ENCODE peak calls at places on chromosomes 12 and 14, in seven cellular contexts. A is upper lobe of right lung, M is uterus, I is tibial nerve, S is ovary, X is AG04449, F is LNCaP clone FGC. V is an unnamed sample.

GRCh38 chr14:106414464-106414863 is 888.1 kb downstream of the TMEM121 start:
- DNase-seq in A (no peak), M (no peak), I (no peak), S (no peak), X (no peak), F (no peak), V (no peak)

GRCh38 chr14:104292084-104292970 is 153.9 kb downstream of the KIF26A start:
- DNase-seq in A (peak), M (no peak), I (no peak), S (peak), X (no peak), F (no peak), V (peak)

GRCh38 chr12:97805086-97805485 is 342.5 kb downstream of the RMST start:
- DNase-seq in A (no peak), M (no peak), I (no peak), S (no peak), X (no peak), F (no peak), V (no peak)

GRCh38 chr14:38238881-38239280 is 17.0 kb downstream of the CLEC14A start:
- DNase-seq in A (no peak), M (no peak), I (no peak), S (no peak), X (no peak), F (no peak), V (no peak)

GRCh38 chr12:104710940-104711725 is 247.0 kb downstream of the SLC41A2 start:
- DNase-seq in A (no peak), M (no peak), I (peak), S (no peak), X (peak), F (no peak), V (no peak)

GRCh38 chr12:23262670-23263069 is 637.7 kb downstream of the ETNK1 start:
- DNase-seq in A (no peak), M (no peak), I (no peak), S (no peak), X (no peak), F (no peak), V (no peak)

GRCh38 chr14:41607966-41608663 is 1.4 kb downstream of the LRFN5 start:
- DNase-seq in A (no peak), M (no peak), I (no peak), S (no peak), X (no peak), F (no peak), V (no peak)

GRCh38 chr12:124538194-124539082 is 29.0 kb downstream of the NCOR2 start:
- DNase-seq in A (no peak), M (no peak), I (no peak), S (no peak), X (no peak), F (no peak), V (no peak)

GRCh38 chr14:57495409-57495808 is 1.8 kb upstream of the CCDC198 start:
- DNase-seq in A (no peak), M (no peak), I (no peak), S (no peak), X (no peak), F (no peak), V (no peak)

GRCh38 chr12:31568498-31568897 is 22.4 kb downstream of the DENND5B start:
- DNase-seq in A (no peak), M (no peak), I (no peak), S (no peak), X (no peak), F (no peak), V (no peak)

GRCh38 chr14:53432378-53432802 is 279.3 kb upstream of the DDHD1 start:
- DNase-seq in A (no peak), M (no peak), I (no peak), S (no peak), X (no peak), F (no peak), V (no peak)

GRCh38 chr14:78005325-78005724 is 164.8 kb upstream of the NRXN3 start:
- DNase-seq in A (no peak), M (no peak), I (no peak), S (no peak), X (no peak), F (no peak), V (no peak)

GRCh38 chr14:76919431-76919810 is 93.2 kb downstream of the LRRC74A start:
- DNase-seq in A (no peak), M (no peak), I (no peak), S (no peak), X (no peak), F (peak), V (no peak)
- H3K4me3 ChIP-seq in A (no peak), M (no peak), I (peak), S (no peak), X (no peak), F (no peak), V (no peak)

GRCh38 chr14:22558221-22558913 is 30.7 kb downstream of the DAD1 start:
- DNase-seq in A (no peak), M (no peak), I (no peak), S (no peak), X (no peak), F (no peak), V (no peak)
- TF ChIP-seq CTCF in A (peak), M (no peak), I (no peak), S (no peak), X (peak), F (no peak), V (no peak)

DNA sequence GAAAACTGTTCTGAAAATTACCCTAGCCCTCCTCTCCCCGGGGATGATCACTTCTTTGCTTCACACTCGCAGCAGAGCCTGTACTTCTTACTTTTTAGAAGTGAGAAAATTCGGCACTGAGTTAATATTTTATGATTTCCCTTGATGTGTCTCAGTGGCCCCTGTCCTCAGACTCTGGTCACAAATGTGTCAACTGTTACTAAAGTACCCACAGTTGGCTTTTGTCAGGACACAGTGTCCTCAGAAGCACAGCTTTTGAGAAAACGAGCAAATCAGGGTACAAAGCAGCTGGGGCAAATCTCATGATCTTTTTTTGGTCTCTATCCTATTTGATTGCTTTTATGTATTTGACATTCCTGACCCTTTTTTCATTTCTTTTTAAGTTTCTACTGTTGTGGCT is 142.5 kb downstream of the SYNE2 start:
- DNase-seq in A (no peak), M (no peak), I (no peak), S (no peak), X (no peak), F (no peak), V (no peak)
- H3K4me3 ChIP-seq in A (no peak), M (no peak), I (no peak), S (no peak), X (no peak), F (no peak), V (no peak)

GRCh38 chr12:112987561-112987960 is 9.2 kb downstream of the OAS2 start:
- DNase-seq in A (no peak), M (no peak), I (no peak), S (no peak), X (no peak), F (no peak), V (no peak)
- TF ChIP-seq CTCF in A (no peak), M (no peak), I (no peak), S (no peak), X (no peak), F (no peak), V (no peak)

GRCh38 chr14:24311837-24312615 is 724 bp downstream of the LTB4R start:
- DNase-seq in A (no peak), M (no peak), I (no peak), S (no peak), X (no peak), F (no peak), V (no peak)

GRCh38 chr14:24309538-24310386 is at the start of gene LTB4R2:
- DNase-seq in A (no peak), M (no peak), I (no peak), S (no peak), X (no peak), F (no peak), V (no peak)

GRCh38 chr14:24312736-24313507 is 1.6 kb downstream of the LTB4R start:
- DNase-seq in A (no peak), M (no peak), I (no peak), S (no peak), X (no peak), F (no peak), V (no peak)

GRCh38 chr14:24310387-24310665 is 386 bp downstream of the LTB4R2 start:
- DNase-seq in A (no peak), M (no peak), I (no peak), S (no peak), X (no peak), F (no peak), V (no peak)

GRCh38 chr14:24310666-24311604 is at the start of gene LTB4R:
- DNase-seq in A (peak), M (no peak), I (no peak), S (peak), X (no peak), F (peak), V (no peak)
- H3K4me3 ChIP-seq in A (peak), M (peak), I (peak), S (peak), X (peak), F (peak), V (no peak)

GRCh38 chr12:19506497-19506896 is 67.2 kb downstream of the AEBP2 start:
- DNase-seq in A (no peak), M (no peak), I (no peak), S (no peak), X (no peak), F (no peak), V (no peak)

DNA sequence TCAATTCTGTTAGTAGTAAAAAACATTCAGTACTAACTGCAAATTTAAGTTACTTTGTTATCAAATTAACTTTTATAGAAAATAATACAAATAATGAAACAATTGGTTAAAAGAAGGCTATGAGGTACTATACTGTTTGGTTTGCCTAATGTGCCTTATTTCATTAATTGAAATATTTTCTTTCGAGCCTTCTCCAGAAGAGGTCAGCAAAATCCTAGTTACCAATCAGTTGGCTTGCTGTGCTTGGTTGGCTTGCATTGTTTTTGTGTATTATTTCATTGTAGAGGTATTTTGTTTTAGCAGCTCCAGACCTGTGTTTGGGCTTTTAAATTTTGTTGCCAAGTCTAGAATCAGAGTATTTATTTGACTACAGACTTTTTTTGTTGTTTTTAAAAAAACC is 68.5 kb downstream of the AEBP2 start:
- DNase-seq in A (no peak), M (no peak), I (peak), S (no peak), X (no peak), F (no peak), V (no peak)
- TF ChIP-seq CTCF in A (peak), M (peak), I (peak), S (peak), X (peak), F (peak), V (peak)

GRCh38 chr14:47675239-47675488 is 241 bp downstream of the MDGA2 start:
- DNase-seq in A (no peak), M (no peak), I (no peak), S (no peak), X (no peak), F (no peak), V (no peak)

GRCh38 chr14:47674148-47674545 is 1.3 kb downstream of the MDGA2 start:
- DNase-seq in A (no peak), M (no peak), I (no peak), S (no peak), X (no peak), F (no peak), V (no peak)

GRCh38 chr14:47674546-47675238 is 713 bp downstream of the MDGA2 start:
- DNase-seq in A (peak), M (no peak), I (no peak), S (no peak), X (no peak), F (no peak), V (no peak)

GRCh38 chr14:47676301-47676617 is 854 bp upstream of the MDGA2 start:
- DNase-seq in A (no peak), M (no peak), I (no peak), S (no peak), X (no peak), F (no peak), V (no peak)

GRCh38 chr14:47675489-47676300 is at the start of gene MDGA2:
- DNase-seq in A (peak), M (no peak), I (no peak), S (no peak), X (no peak), F (no peak), V (no peak)
- H3K4me3 ChIP-seq in A (peak), M (no peak), I (peak), S (no peak), X (no peak), F (peak), V (no peak)

DNA sequence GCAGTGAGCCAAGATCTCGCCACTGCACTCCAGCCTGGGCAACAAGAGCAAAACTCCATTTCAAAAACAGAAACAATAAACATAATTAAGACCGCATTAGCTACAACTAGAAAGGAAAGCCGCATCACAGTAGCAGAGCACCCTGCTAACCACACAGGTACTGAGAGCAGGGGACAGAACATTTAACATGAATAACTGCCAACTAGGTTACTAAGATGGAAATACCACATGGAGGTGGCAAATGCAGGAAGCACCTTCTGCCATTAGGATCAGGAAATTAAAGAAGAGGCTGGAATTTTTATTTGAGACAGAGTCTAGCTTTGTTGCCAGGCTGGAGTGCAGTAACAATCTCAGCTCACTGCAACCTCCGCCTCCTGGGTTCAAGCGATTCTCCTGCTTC is 41.9 kb downstream of the CDC42BPB start:
- DNase-seq in A (no peak), M (no peak), I (no peak), S (no peak), X (no peak), F (no peak), V (peak)
- TF ChIP-seq CTCF in A (no peak), M (no peak), I (no peak), S (no peak), X (no peak), F (no peak), V (no peak)

V was measured in RWPE2.